ENCODE peak calls at places on chromosomes 6 and 20, in seven cellular contexts. R is Caco-2, N is heart right ventricle, W is BJ, V is nephron progenitor cell, C is lower lobe of right lung, I is left ventricle myocardium inferior. X is an unnamed sample.

GRCh38 chr6:18391018-18391417 is 3.9 kb downstream of the RNF144B start:
- DNase-seq in R (no peak), N (no peak), W (no peak), V (no peak), C (no peak), I (no peak), X (no peak)

GRCh38 chr6:20438462-20439070 is 36.9 kb downstream of the E2F3 start:
- DNase-seq in R (no peak), N (no peak), W (no peak), V (no peak), C (no peak), I (no peak), X (no peak)

GRCh38 chr6:154689654-154690053 is 43.6 kb upstream of the SCAF8 start:
- DNase-seq in R (no peak), N (no peak), W (no peak), V (no peak), C (no peak), I (no peak), X (no peak)

GRCh38 chr6:77397561-77397960 is 65.7 kb downstream of the HTR1B start:
- DNase-seq in R (no peak), N (no peak), W (no peak), V (no peak), C (no peak), I (no peak), X (no peak)

GRCh38 chr6:154768280-154768679 is 35.1 kb downstream of the SCAF8 start:
- DNase-seq in R (no peak), N (no peak), W (no peak), V (no peak), C (no peak), I (no peak), X (no peak)

GRCh38 chr6:35492664-35493284 is 4.1 kb downstream of the TEAD3 start:
- DNase-seq in R (no peak), N (no peak), W (no peak), V (no peak), C (no peak), I (peak), X (no peak)

GRCh38 chr6:122818866-122819265 is 29.8 kb downstream of the SMPDL3A start:
- DNase-seq in R (no peak), N (no peak), W (no peak), V (no peak), C (no peak), I (no peak), X (no peak)

GRCh38 chr6:26173836-26174144 is 86.6 kb downstream of the HFE start:
- DNase-seq in R (no peak), N (no peak), W (no peak), V (no peak), C (no peak), I (no peak), X (no peak)

GRCh38 chr20:38692436-38693411 is 31.6 kb upstream of the SLC32A1 start:
- DNase-seq in R (peak), N (peak), W (no peak), V (peak), C (no peak), I (peak), X (peak)

GRCh38 chr6:170076466-170077165 is 214.3 kb downstream of the DLL1 start:
- DNase-seq in R (peak), N (no peak), W (no peak), V (no peak), C (peak), I (no peak), X (no peak)

GRCh38 chr6:164370773-164371172 is 938.6 kb downstream of the C6orf118 start:
- DNase-seq in R (no peak), N (no peak), W (no peak), V (no peak), C (no peak), I (no peak), X (no peak)

GRCh38 chr6:119322715-119323350 is 26.7 kb downstream of the MAN1A1 start:
- DNase-seq in R (no peak), N (no peak), W (no peak), V (no peak), C (no peak), I (no peak), X (no peak)

GRCh38 chr20:38143238-38143645 is 21.8 kb downstream of the TGM2 start:
- DNase-seq in R (peak), N (no peak), W (no peak), V (no peak), C (peak), I (no peak), X (no peak)

GRCh38 chr6:50849016-50849748 is 30.5 kb downstream of the TFAP2B start:
- DNase-seq in R (no peak), N (no peak), W (no peak), V (no peak), C (no peak), I (no peak), X (no peak)

GRCh38 chr20:57499676-57500075 is 25.3 kb downstream of the CTCFL start:
- DNase-seq in R (no peak), N (no peak), W (no peak), V (no peak), C (no peak), I (no peak), X (no peak)

GRCh38 chr20:61120595-61121515 is 131.2 kb upstream of the CDH4 start:
- DNase-seq in R (peak), N (no peak), W (no peak), V (peak), C (no peak), I (peak), X (no peak)

GRCh38 chr6:167394820-167395219 is 69.9 kb downstream of the TTLL2 start:
- DNase-seq in R (peak), N (no peak), W (no peak), V (no peak), C (no peak), I (no peak), X (no peak)

GRCh38 chr20:61799928-61800327 is 265.8 kb downstream of the TAF4 start:
- DNase-seq in R (no peak), N (no peak), W (no peak), V (no peak), C (peak), I (no peak), X (no peak)

GRCh38 chr6:106629103-106629858 is at the start of the genes QRSL1 and RTN4IP1:
- DNase-seq in R (peak), N (peak), W (peak), V (peak), C (peak), I (peak), X (peak)

GRCh38 chr6:56372621-56373020 is 125.2 kb upstream of the COL21A1 start:
- DNase-seq in R (no peak), N (no peak), W (no peak), V (no peak), C (no peak), I (no peak), X (no peak)

GRCh38 chr6:46118836-46119235 is 11.0 kb upstream of the ENPP4 start:
- DNase-seq in R (no peak), N (no peak), W (no peak), V (no peak), C (no peak), I (no peak), X (no peak)

GRCh38 chr6:69337301-69337700 is 459.5 kb downstream of the LMBRD1 start:
- DNase-seq in R (no peak), N (no peak), W (no peak), V (no peak), C (no peak), I (no peak), X (no peak)

GRCh38 chr6:32625137-32625536 is 12.1 kb upstream of the HLA-DQA1 start:
- DNase-seq in R (no peak), N (no peak), W (no peak), V (no peak), C (no peak), I (no peak), X (no peak)

GRCh38 chr6:32621372-32621771 is 15.8 kb upstream of the HLA-DQA1 start:
- DNase-seq in R (no peak), N (no peak), W (no peak), V (no peak), C (no peak), I (no peak), X (no peak)

GRCh38 chr6:32624565-32624964 is 12.6 kb upstream of the HLA-DQA1 start:
- DNase-seq in R (no peak), N (no peak), W (no peak), V (no peak), C (no peak), I (no peak), X (no peak)

GRCh38 chr6:32623693-32624092 is 13.5 kb upstream of the HLA-DQA1 start:
- DNase-seq in R (no peak), N (no peak), W (no peak), V (no peak), C (no peak), I (no peak), X (no peak)

GRCh38 chr6:32622545-32623401 is 14.4 kb upstream of the HLA-DQA1 start:
- DNase-seq in R (no peak), N (peak), W (no peak), V (peak), C (peak), I (no peak), X (peak)
- TF ChIP-seq CTCF in R (no peak), N (peak), W (no peak), V (peak), C (peak), I (peak), X (peak)

DNA sequence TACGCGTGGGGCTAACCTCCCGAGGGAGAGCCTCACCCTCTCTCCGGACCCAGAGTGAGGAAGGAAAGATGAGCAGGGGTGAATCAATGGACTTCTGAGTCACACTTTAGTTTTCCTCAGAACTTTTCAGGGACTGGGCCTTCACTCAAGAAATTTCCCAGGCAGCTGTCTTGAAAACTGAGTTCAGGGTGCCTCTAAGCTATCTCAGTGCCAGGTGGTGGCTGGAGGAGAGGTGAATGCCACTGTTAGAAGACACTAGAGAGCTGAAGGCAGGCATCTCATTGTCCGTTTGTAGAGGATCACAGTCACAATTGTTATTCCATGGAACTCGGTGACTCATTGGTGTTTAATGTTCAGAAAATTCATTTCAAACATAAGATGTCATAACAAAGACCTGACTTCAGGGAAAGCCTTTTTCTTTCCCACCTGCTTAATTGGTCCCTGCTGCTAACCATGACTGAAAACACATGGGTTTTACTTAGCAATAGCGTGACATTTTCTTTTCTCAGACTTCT is 5.3 kb upstream of the SERPINB6 start:
- DNase-seq in R (no peak), N (no peak), W (peak), V (no peak), C (no peak), I (no peak), X (no peak)
- TF ChIP-seq CTCF in R (no peak), N (no peak), W (no peak), V (no peak), C (no peak), I (no peak), X (no peak)

DNA sequence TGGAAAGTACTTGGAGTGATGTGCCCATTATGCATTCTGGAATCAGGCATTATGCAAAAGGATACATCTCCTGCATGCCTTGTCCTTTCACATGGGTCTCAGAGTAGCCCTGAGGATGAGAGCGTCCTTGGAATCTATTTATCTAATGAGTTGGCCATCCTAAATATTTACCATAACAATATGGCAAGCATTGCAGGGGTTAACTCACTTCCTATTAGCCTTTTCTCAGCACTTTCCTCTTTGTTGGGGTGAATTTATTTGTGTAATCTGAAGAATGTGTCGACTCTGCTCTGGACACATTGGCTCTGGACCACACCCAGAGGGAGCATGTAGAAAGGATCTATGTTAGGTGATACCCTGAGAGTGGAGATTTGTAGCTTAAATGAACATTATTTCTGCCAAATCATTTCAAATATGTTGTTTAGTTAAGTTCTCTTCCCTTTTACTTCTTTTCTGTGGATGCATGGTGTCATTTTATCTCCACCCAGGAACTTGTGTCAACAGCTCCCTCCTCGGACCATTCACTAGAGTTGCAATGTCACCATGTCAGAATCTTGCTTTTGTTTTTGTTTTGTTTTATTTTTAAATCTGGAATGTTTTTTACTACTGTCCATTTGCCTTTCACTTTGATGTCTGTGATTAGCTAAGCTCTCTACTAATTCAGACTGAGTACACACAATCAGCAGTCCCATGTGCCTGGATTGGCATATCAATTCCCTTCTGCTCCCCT is 757.0 kb upstream of the MMS22L start:
- DNase-seq in R (no peak), N (no peak), W (no peak), V (no peak), C (no peak), I (no peak), X (no peak)
- TF ChIP-seq CTCF in R (no peak), N (peak), W (no peak), V (no peak), C (no peak), I (peak), X (peak)

GRCh38 chr20:59939052-59939878 is 840 bp downstream of the PPP1R3D start:
- DNase-seq in R (no peak), N (peak), W (no peak), V (peak), C (peak), I (peak), X (peak)

GRCh38 chr20:59938696-59939051 is 1.4 kb downstream of the PPP1R3D start:
- DNase-seq in R (no peak), N (peak), W (no peak), V (no peak), C (no peak), I (no peak), X (no peak)

GRCh38 chr20:59939879-59940128 is 301 bp downstream of the PPP1R3D start:
- DNase-seq in R (peak), N (peak), W (no peak), V (no peak), C (peak), I (peak), X (peak)

GRCh38 chr20:59940956-59941294 is 736 bp downstream of the FAM217B start:
- DNase-seq in R (no peak), N (no peak), W (no peak), V (no peak), C (no peak), I (no peak), X (no peak)

DNA sequence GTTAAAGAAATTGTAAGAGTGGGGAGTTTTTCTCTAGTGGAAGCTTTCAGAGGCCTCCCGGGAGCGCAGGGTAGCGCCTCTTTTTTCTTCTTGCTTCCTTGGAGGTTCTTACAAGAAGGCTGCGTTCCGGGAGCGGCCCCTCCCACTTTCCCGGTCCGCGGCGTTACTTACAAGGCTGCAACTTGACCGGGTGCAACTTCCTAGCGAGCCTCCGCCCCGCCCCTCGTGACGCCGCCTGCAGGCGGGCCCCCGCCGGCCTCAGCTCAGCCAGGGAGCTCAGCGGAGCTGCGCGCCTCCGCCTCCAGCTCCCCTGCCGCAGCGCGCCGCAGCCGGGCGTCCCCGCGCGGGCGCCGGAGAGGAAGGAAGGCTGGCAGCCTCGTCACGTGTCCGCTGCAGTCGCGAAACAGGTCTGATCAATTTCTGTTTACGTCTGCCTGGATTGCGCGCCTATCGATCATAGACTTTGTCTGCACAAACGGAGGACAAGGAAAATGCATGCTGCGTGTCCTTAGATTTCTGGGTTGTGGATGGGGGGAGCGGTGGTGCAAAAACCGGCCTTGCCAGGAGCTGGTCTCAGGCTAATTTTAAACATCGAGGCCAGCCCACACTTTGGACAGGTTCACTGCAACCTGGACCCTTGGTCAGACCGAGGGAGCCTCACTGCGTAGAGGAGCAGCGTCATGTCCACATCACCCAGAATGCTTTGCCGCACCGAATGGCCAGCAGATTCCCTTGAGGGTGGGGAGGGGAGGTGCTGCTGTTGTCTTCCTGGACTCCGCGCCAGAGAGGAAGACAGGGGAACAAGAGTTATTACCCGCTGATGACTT is at the start of the genes FAM217B and PPP1R3D:
- DNase-seq in R (peak), N (peak), W (peak), V (peak), C (peak), I (peak), X (peak)
- TF ChIP-seq CTCF in R (peak), N (peak), W (peak), V (no peak), C (no peak), I (peak), X (peak)

GRCh38 chr6:23414922-23415321 is 711.1 kb upstream of the NRSN1 start:
- DNase-seq in R (no peak), N (no peak), W (no peak), V (no peak), C (no peak), I (no peak), X (no peak)

GRCh38 chr6:23415819-23416427 is 710.1 kb upstream of the NRSN1 start:
- DNase-seq in R (no peak), N (no peak), W (no peak), V (no peak), C (no peak), I (no peak), X (no peak)

GRCh38 chr6:23413327-23414203 is 712.5 kb upstream of the NRSN1 start:
- DNase-seq in R (no peak), N (no peak), W (peak), V (no peak), C (no peak), I (no peak), X (no peak)

GRCh38 chr6:23412770-23413169 is 713.2 kb upstream of the NRSN1 start:
- DNase-seq in R (no peak), N (no peak), W (no peak), V (no peak), C (no peak), I (no peak), X (no peak)

GRCh38 chr6:23414204-23414501 is 711.9 kb upstream of the NRSN1 start:
- DNase-seq in R (no peak), N (no peak), W (peak), V (no peak), C (no peak), I (no peak), X (no peak)
- TF ChIP-seq CTCF in R (no peak), N (peak), W (peak), V (peak), C (no peak), I (peak), X (peak)

DNA sequence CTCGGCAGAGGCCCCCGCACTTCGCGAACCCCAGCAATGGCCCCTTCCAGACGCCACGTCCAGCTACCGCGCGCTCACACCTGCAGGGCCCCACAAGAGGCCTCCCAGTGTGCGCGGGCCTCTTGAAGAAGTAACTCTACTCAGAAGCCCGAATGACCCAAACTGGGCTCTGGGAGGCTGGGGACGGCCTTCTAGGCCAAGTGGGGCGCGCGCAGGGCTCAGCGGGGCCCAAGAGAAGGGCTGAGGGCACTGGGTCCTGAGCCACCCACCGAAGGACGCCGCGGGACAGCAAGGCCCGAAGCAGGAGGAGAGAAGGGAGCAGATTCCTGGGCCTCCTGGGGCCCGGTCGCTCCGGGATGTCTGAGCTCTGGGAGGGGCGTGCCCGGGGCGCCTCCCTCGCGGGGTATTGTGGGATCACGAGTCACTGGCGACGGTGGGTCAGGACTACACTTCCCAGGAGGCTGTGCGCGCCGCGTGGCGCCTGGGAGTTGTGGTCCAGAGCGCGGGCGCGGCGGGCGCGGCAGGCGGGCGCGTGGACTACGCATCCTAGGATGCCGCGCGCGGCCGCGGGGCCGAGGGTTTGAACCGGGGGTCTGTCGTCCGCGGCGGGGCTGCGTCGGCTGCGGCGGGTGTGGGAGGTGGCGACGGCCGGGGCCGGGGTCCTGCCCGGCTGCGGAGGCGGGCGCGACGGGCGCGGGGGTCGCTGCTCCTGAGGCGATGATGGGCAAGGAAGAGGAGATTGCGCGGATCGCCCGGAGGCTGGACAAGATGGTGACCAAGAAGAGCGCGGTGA is at the start of gene TCEA2:
- DNase-seq in R (peak), N (peak), W (peak), V (peak), C (peak), I (peak), X (peak)
- TF ChIP-seq CTCF in R (no peak), N (no peak), W (no peak), V (no peak), C (no peak), I (no peak), X (no peak)

GRCh38 chr6:39812853-39813533 is 20.8 kb downstream of the DAAM2 start:
- DNase-seq in R (no peak), N (no peak), W (peak), V (no peak), C (no peak), I (no peak), X (no peak)
- TF ChIP-seq CTCF in R (no peak), N (peak), W (peak), V (no peak), C (no peak), I (peak), X (no peak)

GRCh38 chr20:51700809-51701285 is 67.3 kb downstream of the ATP9A start:
- DNase-seq in R (peak), N (no peak), W (no peak), V (peak), C (no peak), I (no peak), X (no peak)
- TF ChIP-seq CTCF in R (peak), N (peak), W (peak), V (peak), C (peak), I (peak), X (peak)

X was measured in progenitor cell of endocrine pancreas.